ENCODE peak calls at places on chromosome 5, in five cellular contexts. T is A549, E is SK-N-SH, A is HepG2, F is K562. X is an unnamed sample.

GRCh38 chr5:1338518-1339070 is 6.3 kb downstream of the CLPTM1L start:
- DNase-seq in T (no peak), E (no peak), A (no peak), F (no peak), X (no peak)

GRCh38 chr5:59538080-59538479 is 355.4 kb downstream of the PDE4D start:
- DNase-seq in T (no peak), E (no peak), A (no peak), F (no peak), X (no peak)

GRCh38 chr5:119816055-119816454 is 186.7 kb downstream of the FAM170A start:
- DNase-seq in T (no peak), E (no peak), A (no peak), F (no peak), X (no peak)

GRCh38 chr5:114839360-114839759 is 330.3 kb downstream of the TRIM36 start:
- DNase-seq in T (no peak), E (no peak), A (no peak), F (no peak), X (no peak)

GRCh38 chr5:180142008-180142803 is 66.8 kb downstream of the RASGEF1C start:
- DNase-seq in T (no peak), E (no peak), A (no peak), F (no peak), X (no peak)

GRCh38 chr5:4987431-4987830 is 152.7 kb upstream of the ADAMTS16 start:
- DNase-seq in T (no peak), E (no peak), A (no peak), F (no peak), X (no peak)

GRCh38 chr5:142435410-142436115 is 110.7 kb upstream of the SPRY4 start:
- DNase-seq in T (no peak), E (no peak), A (no peak), F (no peak), X (no peak)

GRCh38 chr5:38323645-38324295 is 65.4 kb downstream of the EGFLAM start:
- DNase-seq in T (no peak), E (no peak), A (no peak), F (no peak), X (peak)

GRCh38 chr5:168649306-168649705 is 70.1 kb upstream of the PANK3 start:
- DNase-seq in T (no peak), E (no peak), A (no peak), F (no peak), X (no peak)

GRCh38 chr5:6359534-6359933 is 18.8 kb downstream of the MED10 start:
- DNase-seq in T (no peak), E (peak), A (no peak), F (no peak), X (no peak)

GRCh38 chr5:175895701-175896102 is 24.3 kb downstream of the CPLX2 start:
- DNase-seq in T (no peak), E (no peak), A (no peak), F (peak), X (no peak)

GRCh38 chr5:94245608-94246007 is 372.8 kb downstream of the KIAA0825 start:
- DNase-seq in T (no peak), E (no peak), A (no peak), F (no peak), X (peak)

GRCh38 chr5:160458971-160459800 is 37.5 kb downstream of the PTTG1 start:
- DNase-seq in T (no peak), E (no peak), A (no peak), F (no peak), X (no peak)

GRCh38 chr5:180315762-180316212 is 23.9 kb upstream of the MAPK9 start:
- DNase-seq in T (peak), E (peak), A (peak), F (peak), X (peak)

GRCh38 chr5:124790895-124791732 is 44.7 kb upstream of the ZNF608 start:
- DNase-seq in T (peak), E (no peak), A (no peak), F (no peak), X (peak)

GRCh38 chr5:86768699-86769202 is 151.0 kb downstream of the COX7C start:
- DNase-seq in T (no peak), E (no peak), A (no peak), F (no peak), X (no peak)

GRCh38 chr5:68333649-68334549 is 118.3 kb downstream of the PIK3R1 start:
- DNase-seq in T (peak), E (no peak), A (peak), F (peak), X (peak)

GRCh38 chr5:164934561-164934960 is 1429.1 kb downstream of the MAT2B start:
- DNase-seq in T (no peak), E (no peak), A (no peak), F (no peak), X (no peak)

GRCh38 chr5:33901176-33901575 is 9.4 kb upstream of the ADAMTS12 start:
- DNase-seq in T (no peak), E (no peak), A (no peak), F (no peak), X (peak)

GRCh38 chr5:33905381-33905780 is 13.6 kb upstream of the ADAMTS12 start:
- DNase-seq in T (no peak), E (no peak), A (no peak), F (no peak), X (peak)

GRCh38 chr5:33903118-33903517 is 11.3 kb upstream of the ADAMTS12 start:
- DNase-seq in T (no peak), E (no peak), A (no peak), F (no peak), X (no peak)
- TF ChIP-seq RFX5 in T (no peak), E (no peak), A (no peak), F (no peak), X (no peak)

GRCh38 chr5:116361979-116362577 is 212.5 kb downstream of the SEMA6A start:
- DNase-seq in T (no peak), E (no peak), A (no peak), F (no peak), X (no peak)

GRCh38 chr5:116358911-116359418 is 215.7 kb downstream of the SEMA6A start:
- DNase-seq in T (no peak), E (no peak), A (no peak), F (no peak), X (no peak)

GRCh38 chr5:116360008-116360853 is 214.4 kb downstream of the SEMA6A start:
- DNase-seq in T (no peak), E (peak), A (no peak), F (no peak), X (no peak)

GRCh38 chr5:116359575-116359974 is 215.0 kb downstream of the SEMA6A start:
- DNase-seq in T (no peak), E (no peak), A (no peak), F (no peak), X (no peak)

GRCh38 chr5:116361171-116361967 is 213.3 kb downstream of the SEMA6A start:
- DNase-seq in T (no peak), E (peak), A (no peak), F (no peak), X (no peak)
- TF ChIP-seq RFX5 in T (no peak), E (no peak), A (no peak), F (no peak), X (no peak)

DNA sequence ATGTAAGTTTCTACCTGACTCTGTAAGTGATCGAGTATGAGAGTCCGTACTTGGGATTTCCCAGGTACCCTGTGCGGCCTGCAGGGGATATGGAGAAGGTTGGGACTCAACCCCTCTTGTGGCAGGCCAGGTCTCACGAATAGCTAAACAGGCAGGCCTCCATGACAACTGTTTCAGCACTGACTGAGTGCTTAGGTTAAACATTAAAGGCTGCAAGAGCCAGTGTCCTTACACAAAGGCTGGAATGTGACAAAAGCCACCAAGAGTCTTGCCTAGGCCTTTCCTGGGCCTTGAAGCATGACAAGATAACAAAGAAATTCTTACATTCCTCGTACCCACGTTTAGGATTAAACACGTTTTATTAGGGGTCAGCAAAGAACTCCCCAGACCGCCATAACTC is 58.6 kb downstream of the THBS4 start:
- DNase-seq in T (peak), E (no peak), A (peak), F (peak), X (no peak)
- TF ChIP-seq RFX5 in T (no peak), E (no peak), A (no peak), F (no peak), X (no peak)

DNA sequence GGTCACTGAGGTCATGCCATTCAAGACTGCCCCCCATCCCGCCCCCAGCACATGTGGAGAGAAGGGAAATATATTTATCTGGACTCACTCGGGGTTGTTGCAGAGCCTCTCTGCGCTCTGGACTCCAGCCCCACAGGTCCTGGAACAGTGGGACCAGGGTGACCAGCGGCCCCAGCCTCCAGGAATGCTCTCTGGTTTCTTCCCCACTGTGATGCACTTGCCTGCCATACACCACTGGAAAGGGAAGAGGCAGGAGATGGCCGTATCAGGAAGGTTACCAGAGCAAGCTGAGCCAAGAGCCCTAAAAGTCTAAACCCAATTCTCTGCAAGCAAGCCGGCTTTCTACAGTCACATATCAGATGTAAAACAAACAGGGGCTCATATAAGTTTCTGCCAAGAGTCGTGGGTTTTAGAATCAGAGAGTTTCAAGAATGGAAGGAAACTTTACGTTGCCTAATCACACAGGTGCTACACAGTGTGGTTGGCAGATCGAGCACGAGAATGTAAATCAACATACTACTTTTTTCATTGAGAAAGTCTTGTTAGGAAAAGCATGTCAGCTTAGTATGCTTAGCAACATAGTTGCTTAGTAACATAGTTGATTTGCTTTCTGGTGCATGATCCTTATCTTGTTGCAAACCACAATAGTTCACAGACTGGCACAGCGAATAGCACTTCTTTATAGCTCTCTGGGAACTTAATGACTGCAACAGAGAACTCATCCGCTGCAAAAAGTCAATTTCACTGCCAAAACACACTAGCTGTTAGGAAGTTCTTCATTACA is 201.1 kb downstream of the TARS1 start:
- DNase-seq in T (no peak), E (no peak), A (no peak), F (no peak), X (peak)
- TF ChIP-seq RFX5 in T (no peak), E (no peak), A (no peak), F (no peak), X (no peak)

GRCh38 chr5:140868721-140869554 is at the start of gene PCDHA11:
- DNase-seq in T (peak), E (no peak), A (peak), F (peak), X (no peak)
- TF ChIP-seq RFX5 in T (no peak), E (no peak), A (no peak), F (no peak), X (no peak)

GRCh38 chr5:135011355-135012032 is 22.5 kb downstream of the PITX1 start:
- DNase-seq in T (no peak), E (peak), A (no peak), F (no peak), X (no peak)

GRCh38 chr5:135013947-135014570 is 20.0 kb downstream of the PITX1 start:
- DNase-seq in T (no peak), E (no peak), A (peak), F (no peak), X (peak)

GRCh38 chr5:135012951-135013391 is 21.1 kb downstream of the PITX1 start:
- DNase-seq in T (no peak), E (no peak), A (no peak), F (no peak), X (no peak)

GRCh38 chr5:135012033-135012588 is 21.9 kb downstream of the PITX1 start:
- DNase-seq in T (no peak), E (peak), A (no peak), F (no peak), X (no peak)

DNA sequence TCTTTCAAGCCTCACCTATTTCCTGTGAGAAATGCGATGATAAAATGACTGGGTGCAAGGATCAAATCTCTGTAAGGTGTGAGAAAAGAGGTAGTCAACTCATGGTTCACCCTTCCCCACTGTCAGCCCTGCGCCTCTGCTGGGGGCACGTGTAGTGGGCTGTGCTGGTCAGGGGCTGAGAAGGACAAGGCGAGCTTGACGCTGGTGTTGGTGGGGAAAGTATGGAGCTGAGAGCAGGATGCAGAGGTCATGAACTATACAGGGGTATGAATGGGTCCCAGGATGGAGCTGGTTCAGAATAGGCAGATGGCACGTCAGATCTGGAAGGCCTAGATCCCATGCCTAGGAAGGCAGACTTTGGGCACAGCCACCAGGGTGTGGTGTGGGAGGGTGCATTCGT is 20.6 kb downstream of the PITX1 start:
- DNase-seq in T (no peak), E (no peak), A (no peak), F (no peak), X (no peak)
- TF ChIP-seq RFX5 in T (no peak), E (no peak), A (no peak), F (no peak), X (no peak)

DNA sequence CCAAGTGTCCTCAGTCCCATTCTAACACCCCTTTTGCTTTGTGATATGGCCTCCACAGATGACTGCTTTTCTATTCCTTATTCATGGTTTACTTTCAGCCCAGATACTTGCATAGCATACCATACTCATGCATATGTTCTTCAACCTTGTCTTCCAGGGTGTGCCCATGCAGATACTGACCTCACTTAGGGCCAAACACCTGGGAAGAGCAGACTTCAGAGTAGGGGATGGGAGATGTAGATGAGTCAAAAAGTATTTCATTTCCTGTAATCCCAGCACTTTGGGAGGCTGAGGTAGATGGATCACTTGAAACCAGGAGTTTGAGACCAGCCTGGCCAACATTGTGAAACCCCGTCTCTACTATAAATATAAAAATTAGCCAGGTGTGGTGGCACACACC is 58.3 kb downstream of the NRG2 start:
- DNase-seq in T (no peak), E (no peak), A (no peak), F (no peak), X (no peak)
- TF ChIP-seq RFX5 in T (no peak), E (no peak), A (no peak), F (no peak), X (no peak)

GRCh38 chr5:132658383-132659302 is 670 bp downstream of the IL13 start:
- DNase-seq in T (no peak), E (no peak), A (no peak), F (no peak), X (no peak)

GRCh38 chr5:132656774-132657355 is 1.1 kb upstream of the IL13 start:
- DNase-seq in T (no peak), E (no peak), A (no peak), F (no peak), X (no peak)

GRCh38 chr5:132653716-132654115 is 4.3 kb upstream of the IL13 start:
- DNase-seq in T (no peak), E (no peak), A (no peak), F (peak), X (no peak)

GRCh38 chr5:132657676-132658382 is at the start of gene IL13:
- DNase-seq in T (no peak), E (no peak), A (no peak), F (no peak), X (no peak)

DNA sequence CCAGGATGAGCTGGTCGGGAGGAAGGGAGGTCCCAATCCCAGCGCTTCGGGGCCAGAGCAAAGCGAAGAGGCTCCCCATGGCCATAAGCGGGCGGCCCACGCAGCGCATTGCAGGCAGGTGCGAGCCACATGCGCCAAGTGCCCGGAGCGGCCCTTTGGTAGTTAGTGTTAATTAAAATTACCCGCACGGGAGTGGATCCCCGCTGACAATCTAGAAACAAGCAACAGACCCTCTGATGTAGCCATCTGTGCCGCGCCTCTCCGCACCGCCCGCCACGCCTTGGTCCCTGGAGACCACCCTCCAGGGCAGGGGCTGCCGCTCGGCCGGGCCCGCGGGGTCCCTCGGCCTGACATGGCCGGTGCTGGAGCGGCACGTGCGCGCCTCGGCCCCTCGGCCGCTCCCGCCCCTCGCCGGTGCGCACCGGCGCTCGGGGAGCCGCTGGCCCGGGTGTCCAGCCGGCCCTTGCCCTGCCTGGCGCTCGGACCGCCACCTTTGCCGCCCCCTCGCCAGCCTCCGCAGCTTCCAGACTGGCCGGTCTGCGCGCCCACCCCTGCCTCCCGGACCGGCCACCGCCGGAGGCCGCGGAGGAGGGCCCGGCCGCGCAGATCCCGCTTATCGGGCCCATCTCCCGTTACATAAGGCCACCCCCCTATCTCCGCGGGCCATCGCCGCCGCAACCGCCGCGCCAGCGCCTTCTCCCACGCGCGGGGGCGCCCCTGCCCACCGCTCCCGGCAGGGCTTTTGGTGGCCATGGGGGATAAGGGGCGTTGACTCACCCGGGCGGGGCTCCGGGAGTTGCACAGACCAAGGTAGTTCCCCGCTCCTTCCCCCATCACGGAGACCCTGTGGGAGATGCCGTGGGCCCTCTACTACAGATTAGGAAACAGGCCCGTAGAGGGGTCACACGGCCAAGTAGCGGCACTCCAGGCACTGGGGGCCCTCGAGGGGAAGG is 1.9 kb upstream of the IL13 start:
- DNase-seq in T (no peak), E (peak), A (no peak), F (no peak), X (no peak)
- TF ChIP-seq RFX5 in T (no peak), E (no peak), A (no peak), F (no peak), X (no peak)

GRCh38 chr5:127298623-127299022 is 8.0 kb downstream of the MEGF10 start:
- DNase-seq in T (no peak), E (no peak), A (no peak), F (no peak), X (no peak)
- TF ChIP-seq RFX5 in T (no peak), E (no peak), A (no peak), F (no peak), X (no peak)